ENCODE peak calls at places on chromosome 10, in five cellular contexts. L is H1, C is IMR-90, E is mesendoderm, F is H9. K is an unnamed sample.

GRCh38 chr10:117550042-117550441 is 7.5 kb downstream of the EMX2 start:
- DNase-seq in L (no peak), C (no peak), E (no peak), F (no peak), K (no peak)

GRCh38 chr10:98956576-98957260 is 278.9 kb downstream of the HPSE2 start:
- DNase-seq in L (no peak), C (peak; percentile 73), E (no peak), F (no peak), K (no peak)

GRCh38 chr10:75546004-75546403 is 114.6 kb downstream of the LRMDA start:
- DNase-seq in L (no peak), C (no peak), E (no peak), F (no peak), K (no peak)

GRCh38 chr10:133270204-133270603 is 6.5 kb downstream of the ADAM8 start:
- DNase-seq in L (no peak), C (no peak), E (no peak), F (no peak), K (no peak)

GRCh38 chr10:18142151-18142550 is 1.9 kb downstream of the CACNB2 start:
- DNase-seq in L (no peak), C (no peak), E (no peak), F (no peak), K (no peak)

GRCh38 chr10:12635127-12635541 is 285.8 kb downstream of the CAMK1D start:
- DNase-seq in L (no peak), C (peak; percentile 52), E (no peak), F (no peak), K (no peak)

GRCh38 chr10:35352508-35352907 is 16.2 kb downstream of the CCNY start:
- DNase-seq in L (no peak), C (no peak), E (no peak), F (no peak), K (no peak)

GRCh38 chr10:5418584-5418983 is 6.2 kb downstream of the NET1 start:
- DNase-seq in L (no peak), C (no peak), E (no peak), F (no peak), K (no peak)

GRCh38 chr10:102493771-102494170 is 8.7 kb downstream of the ACTR1A start:
- DNase-seq in L (no peak), C (no peak), E (no peak), F (no peak), K (no peak)

GRCh38 chr10:1241973-1242935 is 186.1 kb downstream of the WDR37 start:
- DNase-seq in L (no peak), C (no peak), E (no peak), F (no peak), K (no peak)

GRCh38 chr10:132419631-132420468 is 22.9 kb downstream of the PWWP2B start:
- DNase-seq in L (no peak), C (no peak), E (no peak), F (peak; percentile 68), K (no peak)

GRCh38 chr10:73771722-73772279 is 10.0 kb upstream of the CHCHD1 start:
- DNase-seq in L (no peak), C (peak; percentile 73), E (peak; percentile 56), F (peak; percentile 62), K (no peak)

GRCh38 chr10:14421941-14422340 is 91.2 kb upstream of the FRMD4A start:
- DNase-seq in L (no peak), C (no peak), E (no peak), F (no peak), K (no peak)

GRCh38 chr10:2463301-2463700 is 604.0 kb upstream of the PFKP start:
- DNase-seq in L (no peak), C (no peak), E (no peak), F (no peak), K (no peak)

GRCh38 chr10:70323143-70323696 is 39.4 kb upstream of the NPFFR1 start:
- DNase-seq in L (no peak), C (no peak), E (no peak), F (no peak), K (no peak)

GRCh38 chr10:109411897-109412296 is 511.4 kb downstream of the XPNPEP1 start:
- DNase-seq in L (no peak), C (no peak), E (no peak), F (no peak), K (no peak)

GRCh38 chr10:28858641-28859040 is 181.3 kb downstream of the BAMBI start:
- DNase-seq in L (no peak), C (no peak), E (no peak), F (no peak), K (no peak)

GRCh38 chr10:70000262-70000661 is 52.4 kb upstream of the MACROH2A2 start:
- DNase-seq in L (no peak), C (no peak), E (no peak), F (no peak), K (no peak)

GRCh38 chr10:4229106-4229505 is 444.1 kb upstream of the KLF6 start:
- DNase-seq in L (no peak), C (no peak), E (no peak), F (no peak), K (no peak)

GRCh38 chr10:77872151-77872946 is 54.2 kb downstream of the DLG5 start:
- DNase-seq in L (no peak), C (peak; percentile 31), E (no peak), F (no peak), K (no peak)

GRCh38 chr10:114337510-114338462 is 66.5 kb downstream of the AFAP1L2 start:
- DNase-seq in L (peak; percentile 53), C (no peak), E (peak; percentile 68), F (peak; percentile 81), K (no peak)

GRCh38 chr10:6542999-6543430 is 37.1 kb downstream of the PRKCQ start:
- DNase-seq in L (no peak), C (no peak), E (no peak), F (no peak), K (no peak)

GRCh38 chr10:97647556-97647955 is 7.1 kb downstream of the PI4K2A start:
- DNase-seq in L (no peak), C (peak; percentile 57), E (no peak), F (no peak), K (no peak)

GRCh38 chr10:43399911-43400310 is 9.1 kb downstream of the HNRNPF start:
- DNase-seq in L (no peak), C (no peak), E (no peak), F (no peak), K (no peak)

GRCh38 chr10:5292196-5292735 is 72.5 kb upstream of the UCN3 start:
- DNase-seq in L (no peak), C (no peak), E (no peak), F (no peak), K (no peak)

GRCh38 chr10:124739996-124740373 is 4.2 kb downstream of the FAM53B start:
- DNase-seq in L (no peak), C (no peak), E (peak; percentile 57), F (no peak), K (no peak)
- H3K4me2 ChIP-seq in L (peak overlapping the region; percentile 63), C (no peak overlapping the region), E (no peak overlapping the region), F (peak overlapping the region; percentile 6), K (no peak overlapping the region)

GRCh38 chr10:49080071-49080470 is 35.3 kb downstream of the VSTM4 start:
- DNase-seq in L (no peak), C (peak; percentile 38), E (no peak), F (no peak), K (no peak)

GRCh38 chr10:49079072-49079471 is 36.2 kb downstream of the VSTM4 start:
- DNase-seq in L (no peak), C (no peak), E (no peak), F (no peak), K (no peak)

GRCh38 chr10:49080965-49081364 is 34.4 kb downstream of the VSTM4 start:
- DNase-seq in L (no peak), C (no peak), E (no peak), F (no peak), K (no peak)

GRCh38 chr10:49081532-49082275 is 33.6 kb downstream of the VSTM4 start:
- DNase-seq in L (peak; percentile 50), C (peak; percentile 15), E (peak; percentile 42), F (peak; percentile 35), K (peak; percentile 39)

GRCh38 chr10:49079499-49079898 is 35.8 kb downstream of the VSTM4 start:
- DNase-seq in L (no peak), C (no peak), E (no peak), F (no peak), K (no peak)
- H3K23ac ChIP-seq in L (no peak overlapping the region), C (no peak overlapping the region), E (no peak overlapping the region), F (no peak overlapping the region), K (no peak overlapping the region)

GRCh38 chr10:62650411-62650810 is 154.1 kb upstream of the ADO start:
- DNase-seq in L (no peak), C (no peak), E (no peak), F (no peak), K (no peak)

GRCh38 chr10:62648941-62649340 is 155.6 kb upstream of the ADO start:
- DNase-seq in L (no peak), C (no peak), E (no peak), F (no peak), K (no peak)

GRCh38 chr10:62651341-62651740 is 153.2 kb upstream of the ADO start:
- DNase-seq in L (no peak), C (peak; percentile 4), E (no peak), F (no peak), K (no peak)

GRCh38 chr10:62643612-62644587 is 160.6 kb upstream of the ADO start:
- DNase-seq in L (no peak), C (no peak), E (no peak), F (no peak), K (no peak)

DNA sequence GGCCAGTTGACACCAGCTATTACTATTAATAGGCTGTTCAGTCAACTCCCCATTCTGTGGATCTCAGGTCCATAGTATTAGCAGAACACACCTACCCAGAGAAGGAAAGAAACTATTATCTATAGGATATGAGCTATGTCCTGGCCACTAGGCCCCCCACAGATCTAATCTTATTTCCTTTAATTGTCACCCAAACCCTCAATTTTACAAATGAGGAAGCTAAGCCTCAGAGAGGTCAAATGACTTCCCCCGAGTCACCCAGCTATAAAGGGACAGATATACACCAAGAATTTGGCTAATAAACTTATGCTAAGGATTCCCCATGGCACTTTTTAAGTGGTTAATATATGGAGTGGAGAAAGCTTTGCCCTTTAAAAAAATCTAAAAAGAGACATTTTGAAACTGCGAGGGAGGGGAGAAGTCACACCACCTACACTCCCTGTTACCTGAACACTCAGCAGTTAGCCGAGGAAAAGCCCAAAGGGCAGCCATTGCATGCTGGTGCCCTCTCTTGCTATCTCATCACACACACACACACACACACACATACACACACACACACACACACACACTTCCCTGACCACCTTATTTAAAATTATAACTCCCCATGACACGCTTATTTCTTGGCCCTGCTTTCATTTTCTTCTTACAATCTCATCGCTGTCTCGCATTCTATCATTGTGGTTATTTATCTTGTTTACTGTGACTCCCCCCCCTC is 157.0 kb upstream of the ADO start:
- DNase-seq in L (no peak), C (no peak), E (no peak), F (no peak), K (no peak)
- H3K4me2 ChIP-seq in L (no peak overlapping the region), C (no peak overlapping the region), E (no peak overlapping the region), F (no peak overlapping the region), K (no peak overlapping the region)

GRCh38 chr10:33254556-33255160 is 79.8 kb downstream of the NRP1 start:
- DNase-seq in L (no peak), C (no peak), E (no peak), F (no peak), K (no peak)

GRCh38 chr10:33252324-33252723 is 82.1 kb downstream of the NRP1 start:
- DNase-seq in L (no peak), C (no peak), E (no peak), F (no peak), K (no peak)

GRCh38 chr10:33249659-33250058 is 84.8 kb downstream of the NRP1 start:
- DNase-seq in L (no peak), C (no peak), E (no peak), F (no peak), K (no peak)

GRCh38 chr10:33252794-33253203 is 81.7 kb downstream of the NRP1 start:
- DNase-seq in L (no peak), C (peak; percentile 89), E (no peak), F (no peak), K (no peak)

GRCh38 chr10:33253411-33253810 is 81.1 kb downstream of the NRP1 start:
- DNase-seq in L (no peak), C (no peak), E (no peak), F (no peak), K (no peak)
- H3K23ac ChIP-seq in L (no peak overlapping the region), C (peak overlapping the region; percentile 88), E (no peak overlapping the region), F (no peak overlapping the region), K (no peak overlapping the region)

K was measured in neuronal stem cell.